ENCODE peak calls at places on chromosomes 11 and 22, in six cellular contexts. O, D, W, G, Z and R are unnamed samples.
A peak's percentile ranks its signal among the peaks of the same experiment; 100 is the strongest.

GRCh38 chr11:57092028-57092698 is 89.6 kb upstream of the LRRC55 start:
- DNase-seq in O (no peak), D (no peak), W (no peak), G (no peak), Z (no peak), R (no peak)

GRCh38 chr11:20010106-20010860 is 150.0 kb downstream of the DBX1 start:
- DNase-seq in O (no peak), D (no peak), W (no peak), G (no peak), Z (no peak), R (no peak)

GRCh38 chr11:104876838-104877500 is 21.3 kb downstream of the CASP12 start:
- DNase-seq in O (peak; percentile 22), D (no peak), W (no peak), G (no peak), Z (no peak), R (no peak)

GRCh38 chr11:67576742-67577475 is 6.7 kb upstream of the GSTP1 start:
- DNase-seq in O (peak; percentile 43), D (no peak), W (no peak), G (no peak), Z (peak; percentile 50), R (no peak)

GRCh38 chr11:35815556-35816315 is 128.1 kb upstream of the LDLRAD3 start:
- DNase-seq in O (no peak), D (peak; percentile 32), W (no peak), G (peak; percentile 47), Z (no peak), R (no peak)

GRCh38 chr11:125070699-125071254 is 7.7 kb downstream of the SLC37A2 start:
- DNase-seq in O (peak; percentile 68), D (peak; percentile 9), W (peak; percentile 85), G (peak; percentile 31), Z (peak; percentile 98), R (peak; percentile 87)

GRCh38 chr11:116879789-116880402 is 42.5 kb upstream of the APOA1 start:
- DNase-seq in O (peak; percentile 74), D (peak; percentile 25), W (peak; percentile 58), G (peak; percentile 79), Z (peak; percentile 83), R (peak; percentile 75)

GRCh38 chr11:131688056-131688693 is 317.8 kb downstream of the NTM start:
- DNase-seq in O (peak; percentile 57), D (peak; percentile 43), W (peak; percentile 43), G (peak; percentile 59), Z (peak; percentile 63), R (peak; percentile 57)

GRCh38 chr11:11400635-11401232 is 47.7 kb upstream of the CSNK2A3 start:
- DNase-seq in O (peak; percentile 35), D (no peak), W (no peak), G (no peak), Z (peak; percentile 54), R (no peak)

DNA sequence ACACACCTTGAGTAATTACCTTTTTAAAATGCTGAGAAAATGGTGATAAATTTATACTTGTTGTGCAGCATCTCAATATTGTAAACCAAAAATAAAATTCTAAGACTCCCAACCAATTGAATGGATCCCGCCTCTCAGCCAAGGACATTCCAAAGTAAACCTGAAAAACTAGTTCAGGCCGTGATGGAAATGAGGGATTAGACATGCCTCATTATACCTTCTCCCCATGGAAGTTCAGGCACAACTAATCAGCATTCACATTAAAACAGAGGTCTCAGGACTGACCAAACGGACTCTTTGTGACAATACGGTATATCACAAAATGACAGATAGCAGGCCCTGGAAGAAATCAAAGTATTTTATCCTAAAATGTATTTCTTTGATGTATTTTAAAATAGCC is 907.4 kb upstream of the RAG2 start:
- DNase-seq in O (no peak), D (no peak), W (peak; percentile 62), G (no peak), Z (no peak), R (peak; percentile 74)
- TF ChIP-seq CTCF in O (no peak), D (no peak), W (no peak), G (no peak), Z (no peak), R (no peak)

GRCh38 chr11:96643173-96643572 is 253.4 kb downstream of the JRKL start:
- DNase-seq in O (no peak), D (no peak), W (no peak), G (no peak), Z (no peak), R (no peak)

DNA sequence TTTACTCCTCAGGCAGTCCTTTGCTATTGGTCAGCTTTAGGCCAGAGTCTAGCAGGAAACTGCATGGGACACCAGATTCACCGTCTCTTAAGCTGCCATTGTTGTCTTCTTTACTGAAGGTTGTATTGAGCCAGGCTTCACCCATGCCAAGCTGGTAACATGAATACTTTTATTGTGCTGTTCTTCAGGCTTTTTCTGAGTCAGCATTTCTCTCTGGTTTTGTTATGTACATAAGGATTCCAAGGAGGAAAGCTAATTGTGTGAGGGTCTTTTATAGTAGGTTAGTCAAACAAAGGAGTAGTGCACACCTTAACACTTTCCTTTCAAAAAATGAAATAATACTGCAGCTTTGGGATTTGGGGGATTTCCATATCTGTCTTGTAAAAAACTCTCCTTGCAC is 252.8 kb downstream of the JRKL start:
- DNase-seq in O (no peak), D (no peak), W (no peak), G (no peak), Z (no peak), R (no peak)
- H3K4me3 ChIP-seq in O (no peak overlapping the region), D (no peak overlapping the region), W (no peak overlapping the region), G (no peak overlapping the region), Z (no peak overlapping the region), R (no peak overlapping the region)

DNA sequence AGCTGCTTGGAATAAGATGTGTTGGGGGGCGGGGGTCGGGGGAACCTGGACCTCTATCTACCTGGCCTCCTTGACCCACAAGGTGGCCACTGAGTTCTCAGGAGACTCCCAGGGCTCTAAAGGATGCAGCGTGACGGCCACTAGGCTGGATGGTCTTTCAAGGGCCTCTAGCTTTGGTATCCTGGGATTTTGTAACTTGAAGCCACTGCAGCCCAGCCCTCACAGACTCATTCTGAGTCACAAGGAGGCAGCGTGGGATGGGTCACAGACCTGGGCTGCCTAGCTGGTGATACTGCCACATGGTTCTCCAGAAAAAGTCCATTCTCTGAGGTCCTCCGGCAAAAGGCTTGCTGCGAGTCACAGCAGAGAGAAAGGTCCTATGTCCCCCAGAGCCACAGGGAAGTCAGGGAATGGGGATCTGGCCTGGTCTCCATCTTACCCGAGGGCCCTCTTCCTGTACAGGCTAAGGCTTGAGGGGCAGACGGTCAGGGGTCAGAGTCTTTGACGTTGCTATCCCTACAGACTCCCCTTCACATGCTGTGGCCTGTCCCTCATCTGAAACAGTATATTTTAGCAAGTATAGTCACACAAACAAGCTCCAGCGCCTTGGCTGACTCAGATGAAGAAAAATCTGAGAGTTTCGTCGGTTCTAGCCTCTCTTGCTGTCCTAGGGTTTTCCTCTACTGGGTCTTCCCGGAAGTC is 52.4 kb downstream of the KCNC1 start:
- DNase-seq in O (no peak), D (no peak), W (peak; percentile 85), G (peak; percentile 84), Z (no peak), R (peak; percentile 96)
- TF ChIP-seq CTCF in O (no peak), D (no peak), W (peak; percentile 11), G (peak; percentile 3), Z (no peak), R (no peak)

GRCh38 chr22:37996079-37996478 is 11.7 kb upstream of the SOX10 start:
- DNase-seq in O (peak; percentile 22), D (no peak), W (no peak), G (no peak), Z (peak; percentile 91), R (no peak)

GRCh38 chr22:37998543-37998942 is 14.2 kb upstream of the SOX10 start:
- DNase-seq in O (no peak), D (no peak), W (peak; percentile 73), G (no peak), Z (no peak), R (peak; percentile 34)

GRCh38 chr22:37999640-38000272 is 15.4 kb upstream of the SOX10 start:
- DNase-seq in O (peak; percentile 16), D (no peak), W (peak; percentile 96), G (peak; percentile 73), Z (peak; percentile 93), R (peak; percentile 95)

GRCh38 chr22:37996515-37997246 is 12.3 kb upstream of the SOX10 start:
- DNase-seq in O (no peak), D (no peak), W (no peak), G (no peak), Z (no peak), R (no peak)

GRCh38 chr22:37999236-37999635 is 14.9 kb upstream of the SOX10 start:
- DNase-seq in O (no peak), D (no peak), W (peak; percentile 84), G (no peak), Z (no peak), R (peak; percentile 78)
- H3K4me3 ChIP-seq in O (no peak overlapping the region), D (no peak overlapping the region), W (peak overlapping the region; percentile 12), G (no peak overlapping the region), Z (no peak overlapping the region), R (no peak overlapping the region)

DNA sequence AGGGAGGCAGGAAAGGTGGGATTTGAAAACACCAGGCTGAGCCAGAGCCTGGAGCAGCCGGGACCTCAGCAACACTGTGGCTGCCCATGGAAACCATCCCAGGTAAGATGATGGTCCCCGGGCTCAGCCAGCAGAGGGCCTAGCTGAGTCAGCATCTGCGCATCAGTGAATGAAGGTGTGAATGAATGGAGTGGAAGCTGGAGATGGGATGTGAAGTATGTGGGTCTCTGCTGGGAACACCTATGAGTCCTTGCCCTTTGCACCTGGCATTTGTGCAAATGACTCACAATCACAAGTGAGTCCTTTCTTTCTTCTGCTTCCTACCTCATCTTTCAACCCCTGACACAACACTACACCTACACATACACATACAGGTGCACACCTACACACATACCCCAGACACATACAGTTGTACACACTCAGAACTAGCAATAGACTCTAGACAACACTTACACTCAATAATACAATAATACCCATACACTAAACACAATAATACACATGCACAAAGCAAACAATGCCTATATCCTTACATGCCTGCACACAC is 62.8 kb upstream of the PRDM11 start:
- DNase-seq in O (no peak), D (no peak), W (no peak), G (no peak), Z (no peak), R (peak; percentile 26)
- TF ChIP-seq CTCF in O (peak; percentile 35), D (no peak), W (peak; percentile 59), G (peak; percentile 46), Z (peak; percentile 59), R (peak; percentile 33)

GRCh38 chr11:826836-827145 is 928 bp upstream of the CRACR2B start:
- DNase-seq in O (peak; percentile 46), D (no peak), W (no peak), G (no peak), Z (peak; percentile 81), R (no peak)
- H3K4me3 ChIP-seq in O (peak overlapping the region; percentile 75), D (peak overlapping the region; percentile 51), W (peak overlapping the region; percentile 18), G (peak overlapping the region; percentile 15), Z (peak overlapping the region; percentile 44), R (no peak overlapping the region)

GRCh38 chr22:20430641-20431519 is 6.7 kb downstream of the SCARF2 start:
- DNase-seq in O (peak; percentile 76), D (peak; percentile 60), W (peak; percentile 48), G (no peak), Z (peak; percentile 85), R (peak; percentile 70)
- TF ChIP-seq CTCF in O (peak; percentile 32), D (no peak), W (peak; percentile 50), G (peak; percentile 44), Z (peak; percentile 38), R (peak; percentile 29)